ENCODE peak calls at places on chromosome 5, in nine cellular contexts. O, D, B, Y, G, N, Z, H and K are unnamed samples.
A peak's percentile ranks its signal among the peaks of the same experiment; 100 is the strongest.

GRCh38 chr5:73381587-73382411 is 66.8 kb downstream of the FOXD1 start:
- DNase-seq in O (no peak), D (no peak), B (no peak), Y (no peak), G (no peak), N (no peak), Z (no peak), H (peak; percentile 18), K (no peak)

GRCh38 chr5:132013711-132014110 is 2.3 kb upstream of the ACSL6 start:
- DNase-seq in O (no peak), D (no peak), B (no peak), Y (peak; percentile 40), G (peak; percentile 54), N (no peak), Z (no peak), H (no peak), K (no peak)

GRCh38 chr5:78497573-78498533 is 137.4 kb downstream of the SCAMP1 start:
- DNase-seq in O (peak; percentile 38), D (no peak), B (no peak), Y (peak; percentile 61), G (no peak), N (peak; percentile 45), Z (no peak), H (peak; percentile 47), K (no peak)

GRCh38 chr5:180334751-180335613 is 18.2 kb downstream of the GFPT2 start:
- DNase-seq in O (no peak), D (no peak), B (no peak), Y (no peak), G (no peak), N (no peak), Z (no peak), H (no peak), K (no peak)

GRCh38 chr5:98816574-98817222 is 43.2 kb downstream of the RGMB start:
- DNase-seq in O (no peak), D (no peak), B (no peak), Y (peak; percentile 83), G (no peak), N (no peak), Z (no peak), H (no peak), K (no peak)

GRCh38 chr5:93723005-93723404 is 18.4 kb downstream of the POU5F2 start:
- DNase-seq in O (peak; percentile 72), D (no peak), B (peak; percentile 46), Y (no peak), G (no peak), N (no peak), Z (no peak), H (no peak), K (no peak)

GRCh38 chr5:24491482-24491881 is 153.3 kb downstream of the CDH10 start:
- DNase-seq in O (no peak), D (no peak), B (no peak), Y (no peak), G (no peak), N (no peak), Z (no peak), H (no peak), K (no peak)

GRCh38 chr5:124748687-124749594 is 2.5 kb upstream of the ZNF608 start:
- DNase-seq in O (peak; percentile 90), D (peak; percentile 95), B (peak; percentile 91), Y (peak; percentile 67), G (peak; percentile 76), N (peak; percentile 84), Z (peak; percentile 78), H (peak; percentile 80), K (peak; percentile 78)

GRCh38 chr5:176609724-176610429 is at the start of gene GPRIN1:
- DNase-seq in O (peak; percentile 82), D (peak; percentile 40), B (peak; percentile 36), Y (peak; percentile 88), G (no peak), N (peak; percentile 96), Z (no peak), H (peak; percentile 97), K (no peak)
- TF ChIP-seq CTCF in O (peak; percentile 14), D (peak; percentile 24), B (peak; percentile 37), Y (no peak), G (no peak), N (peak; percentile 49), Z (peak; percentile 51), H (peak; percentile 39), K (peak; percentile 28)

DNA sequence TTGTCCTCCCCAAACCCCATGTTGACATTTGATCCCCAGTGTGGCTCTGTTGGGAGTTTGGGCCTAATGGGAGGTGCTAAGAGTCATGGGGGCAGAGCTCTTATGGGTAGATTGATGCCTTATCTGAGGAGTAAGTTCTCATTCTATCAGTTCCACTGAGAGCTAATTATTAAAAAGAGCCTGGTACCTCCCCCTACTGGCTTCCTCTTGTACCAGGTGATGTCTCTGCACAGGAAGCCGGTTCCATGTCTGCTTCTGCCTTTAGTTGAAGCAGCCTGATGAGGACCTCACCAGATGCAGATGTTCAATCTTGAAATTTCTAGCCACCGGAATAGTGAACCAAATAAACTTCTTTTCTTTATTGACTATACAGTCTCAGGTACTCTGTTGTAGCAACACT is 10.8 kb downstream of the GABRB2 start:
- DNase-seq in O (no peak), D (no peak), B (no peak), Y (no peak), G (no peak), N (no peak), Z (no peak), H (no peak), K (no peak)
- TF ChIP-seq CTCF in O (no peak), D (no peak), B (no peak), Y (no peak), G (no peak), N (peak; percentile 21), Z (no peak), H (no peak), K (no peak)

GRCh38 chr5:14687023-14687665 is 22.6 kb downstream of the OTULIN start:
- DNase-seq in O (peak; percentile 36), D (peak; percentile 54), B (no peak), Y (no peak), G (no peak), N (no peak), Z (no peak), H (no peak), K (no peak)
- TF ChIP-seq CTCF in O (no peak), D (no peak), B (no peak), Y (no peak), G (no peak), N (no peak), Z (no peak), H (no peak), K (no peak)

GRCh38 chr5:39713224-39713911 is 288.6 kb upstream of the DAB2 start:
- DNase-seq in O (peak; percentile 59), D (no peak), B (peak; percentile 2), Y (no peak), G (no peak), N (no peak), Z (no peak), H (no peak), K (no peak)

GRCh38 chr5:39714036-39714698 is 289.4 kb upstream of the DAB2 start:
- DNase-seq in O (peak; percentile 83), D (peak; percentile 82), B (peak; percentile 68), Y (no peak), G (no peak), N (peak; percentile 13), Z (no peak), H (peak; percentile 24), K (peak; percentile 39)

GRCh38 chr5:39717186-39717897 is 292.6 kb upstream of the DAB2 start:
- DNase-seq in O (peak; percentile 71), D (peak; percentile 36), B (peak; percentile 58), Y (no peak), G (no peak), N (no peak), Z (no peak), H (no peak), K (no peak)

GRCh38 chr5:39712316-39713223 is 287.8 kb upstream of the DAB2 start:
- DNase-seq in O (no peak), D (no peak), B (no peak), Y (no peak), G (no peak), N (no peak), Z (no peak), H (no peak), K (no peak)

GRCh38 chr5:39716532-39716971 is 291.8 kb upstream of the DAB2 start:
- DNase-seq in O (peak; percentile 77), D (peak; percentile 73), B (peak; percentile 46), Y (no peak), G (no peak), N (peak; percentile 22), Z (no peak), H (peak; percentile 33), K (no peak)
- TF ChIP-seq CTCF in O (peak; percentile 28), D (peak; percentile 51), B (peak; percentile 46), Y (peak; percentile 23), G (no peak), N (peak; percentile 43), Z (peak; percentile 28), H (peak; percentile 40), K (peak; percentile 50)

GRCh38 chr5:172293054-172293744 is 9.6 kb upstream of the UBTD2 start:
- DNase-seq in O (peak; percentile 86), D (peak; percentile 73), B (peak; percentile 72), Y (peak; percentile 60), G (no peak), N (peak; percentile 69), Z (peak; percentile 63), H (peak; percentile 70), K (no peak)
- TF ChIP-seq CTCF in O (peak; percentile 84), D (peak; percentile 88), B (peak; percentile 93), Y (peak; percentile 68), G (no peak), N (peak; percentile 89), Z (peak; percentile 90), H (peak; percentile 90), K (peak; percentile 89)